ENCODE peak calls at places on chromosomes 12 and 14, in four cellular contexts. F, Y, W and X are unnamed samples.

GRCh38 chr12:10801727-10802126 is 700 bp downstream of the TAS2R7 start:
- DNase-seq in F (no peak), Y (no peak), W (no peak), X (no peak)

GRCh38 chr12:1132309-1132708 is 141.3 kb downstream of the ERC1 start:
- DNase-seq in F (no peak), Y (no peak), W (no peak), X (no peak)

GRCh38 chr14:69615471-69616407 is 4.3 kb downstream of the SUSD6 start:
- DNase-seq in F (no peak), Y (no peak), W (peak), X (no peak)

GRCh38 chr12:71439613-71440392 is at the start of gene LGR5:
- DNase-seq in F (peak), Y (no peak), W (peak), X (peak)

GRCh38 chr12:123453165-123453564 is 4.8 kb upstream of the SNRNP35 start:
- DNase-seq in F (no peak), Y (no peak), W (no peak), X (no peak)

GRCh38 chr14:101980700-101981099 is 16.3 kb downstream of the DYNC1H1 start:
- DNase-seq in F (no peak), Y (no peak), W (peak), X (no peak)

GRCh38 chr12:52197371-52198231 is 5.8 kb upstream of the KRT80 start:
- DNase-seq in F (no peak), Y (no peak), W (no peak), X (no peak)

GRCh38 chr12:56839489-56840442 is 76.6 kb downstream of the HSD17B6 start:
- DNase-seq in F (no peak), Y (no peak), W (peak), X (no peak)

GRCh38 chr14:63938198-63939005 is 85.6 kb downstream of the SYNE2 start:
- DNase-seq in F (no peak), Y (no peak), W (no peak), X (no peak)

GRCh38 chr12:12265571-12266388 is 1.1 kb downstream of the LRP6 start:
- DNase-seq in F (no peak), Y (no peak), W (peak), X (no peak)

GRCh38 chr14:93004699-93005082 is 81.7 kb downstream of the CHGA start:
- DNase-seq in F (no peak), Y (no peak), W (no peak), X (no peak)

GRCh38 chr12:27237790-27238771 is 6.0 kb upstream of the STK38L start:
- DNase-seq in F (no peak), Y (no peak), W (no peak), X (no peak)

GRCh38 chr14:93035917-93036651 is 79.6 kb downstream of the ITPK1 start:
- DNase-seq in F (peak), Y (no peak), W (no peak), X (no peak)

GRCh38 chr14:26791117-26791806 is 193.4 kb upstream of the NOVA1 start:
- DNase-seq in F (no peak), Y (no peak), W (no peak), X (no peak)

GRCh38 chr12:69008510-69008909 is 75.5 kb upstream of the CPM start:
- DNase-seq in F (no peak), Y (no peak), W (no peak), X (no peak)

GRCh38 chr12:122159879-122160278 is 14.1 kb downstream of the IL31 start:
- DNase-seq in F (no peak), Y (no peak), W (no peak), X (no peak)

GRCh38 chr12:123056053-123056452 is 75.6 kb downstream of the ARL6IP4 start:
- DNase-seq in F (no peak), Y (no peak), W (no peak), X (no peak)

GRCh38 chr12:48197967-48198618 is 5.0 kb downstream of the OR10AD1 start:
- DNase-seq in F (peak), Y (peak), W (peak), X (peak)

GRCh38 chr12:4134434-4134762 is 139.2 kb upstream of the CCND2 start:
- DNase-seq in F (no peak), Y (no peak), W (no peak), X (no peak)